ENCODE peak calls at places on chromosomes 16 and 17, in eight cellular contexts. B, Q, U, E, T, N, Y and J are unnamed samples.

GRCh38 chr17:79844869-79845600 is 5.8 kb upstream of the CBX4 start:
- DNase-seq in B (no peak), Q (no peak), U (peak), E (no peak), T (peak), N (peak), Y (no peak), J (peak)

GRCh38 chr17:74119960-74120359 is 83.5 kb upstream of the RPL38 start:
- DNase-seq in B (no peak), Q (no peak), U (no peak), E (no peak), T (no peak), N (no peak), Y (no peak), J (no peak)

GRCh38 chr16:86664518-86665318 is 86.4 kb downstream of the FOXL1 start:
- DNase-seq in B (peak), Q (peak), U (no peak), E (no peak), T (no peak), N (no peak), Y (peak), J (no peak)

GRCh38 chr17:16287563-16288027 is 65.7 kb downstream of the CENPV start:
- DNase-seq in B (no peak), Q (no peak), U (no peak), E (no peak), T (no peak), N (peak), Y (peak), J (no peak)

GRCh38 chr16:85564277-85565051 is 48.7 kb upstream of the GSE1 start:
- DNase-seq in B (no peak), Q (no peak), U (no peak), E (no peak), T (no peak), N (no peak), Y (no peak), J (no peak)

GRCh38 chr17:79082311-79083190 is 7.9 kb downstream of the ENGASE start:
- DNase-seq in B (peak), Q (no peak), U (peak), E (peak), T (no peak), N (peak), Y (no peak), J (peak)

GRCh38 chr17:71921726-71922320 is 199.0 kb upstream of the SOX9 start:
- DNase-seq in B (no peak), Q (no peak), U (no peak), E (no peak), T (no peak), N (no peak), Y (no peak), J (no peak)

GRCh38 chr17:80995131-80995530 is 3.5 kb downstream of the CHMP6 start:
- DNase-seq in B (no peak), Q (no peak), U (no peak), E (no peak), T (no peak), N (no peak), Y (no peak), J (no peak)

DNA sequence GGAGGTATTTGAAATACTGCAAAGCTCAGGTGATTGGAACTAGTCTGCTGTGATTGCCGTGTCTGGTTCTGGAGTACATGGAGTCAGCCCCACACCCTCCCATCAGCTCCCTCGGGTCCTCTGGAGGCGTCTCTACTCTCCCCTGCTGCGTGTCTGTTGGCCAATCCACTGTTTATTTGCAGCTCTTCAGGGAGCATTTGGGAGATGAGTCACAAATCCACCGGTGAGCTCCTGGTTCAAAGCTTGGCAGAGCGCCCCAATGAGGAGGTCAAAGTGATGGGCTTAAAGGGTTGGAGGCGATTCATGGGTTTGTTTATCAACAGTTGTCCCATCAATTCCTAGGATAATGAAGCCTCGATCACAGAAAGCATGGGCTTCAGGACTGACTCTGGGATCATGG is 14.6 kb downstream of the CALB2 start:
- DNase-seq in B (no peak), Q (no peak), U (no peak), E (no peak), T (no peak), N (no peak), Y (no peak), J (no peak)
- TF ChIP-seq CTCF in B (no peak), Q (no peak), U (no peak), E (no peak), T (no peak), N (no peak), Y (no peak), J (no peak)

GRCh38 chr17:75830168-75831031 is 13.8 kb downstream of the UNC13D start:
- DNase-seq in B (no peak), Q (peak), U (no peak), E (no peak), T (no peak), N (no peak), Y (no peak), J (peak)
- TF ChIP-seq CTCF in B (peak), Q (peak), U (peak), E (peak), T (no peak), N (peak), Y (peak), J (no peak)

DNA sequence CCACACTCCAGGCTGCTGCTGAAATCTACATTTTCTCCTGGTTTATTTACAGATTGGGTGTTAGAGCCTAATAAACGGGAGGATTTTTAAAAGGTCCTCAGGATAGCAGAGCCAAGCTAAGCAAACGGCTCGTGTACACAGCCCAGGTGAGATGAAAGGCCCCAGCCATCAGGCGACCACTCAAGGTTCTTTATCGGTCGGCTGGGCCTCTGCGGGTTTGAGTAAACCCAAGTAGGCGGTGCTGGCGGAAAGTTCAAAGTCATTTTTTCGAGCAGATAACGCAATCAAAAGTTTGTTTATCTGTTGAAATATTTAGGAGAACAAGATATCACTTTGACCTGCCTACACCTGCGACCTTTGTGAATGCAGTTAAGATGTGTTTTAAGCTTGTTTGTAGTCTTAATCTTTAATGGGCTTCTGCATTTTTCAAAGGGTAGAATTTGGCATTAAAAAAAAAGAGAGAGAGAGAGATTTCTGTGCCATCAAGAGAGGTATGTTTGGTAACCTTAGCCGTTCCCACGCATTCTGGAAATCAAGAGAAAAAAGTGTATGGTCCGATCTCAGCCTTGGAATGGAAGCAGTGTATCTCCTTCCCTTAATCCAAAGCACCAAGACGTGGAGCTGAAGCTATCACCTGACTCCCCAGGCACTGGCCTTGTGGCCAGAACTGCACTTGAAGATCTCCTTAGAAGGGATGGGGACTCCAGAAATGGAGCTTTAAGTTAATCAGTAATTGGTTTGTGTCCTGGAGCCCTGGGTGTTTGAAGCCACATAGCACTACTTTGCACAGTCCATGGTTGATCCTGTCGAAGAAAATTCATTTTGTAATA is 301.7 kb upstream of the IRX5 start:
- DNase-seq in B (no peak), Q (no peak), U (no peak), E (no peak), T (no peak), N (peak), Y (no peak), J (no peak)
- TF ChIP-seq CTCF in B (no peak), Q (no peak), U (no peak), E (no peak), T (no peak), N (no peak), Y (no peak), J (no peak)

DNA sequence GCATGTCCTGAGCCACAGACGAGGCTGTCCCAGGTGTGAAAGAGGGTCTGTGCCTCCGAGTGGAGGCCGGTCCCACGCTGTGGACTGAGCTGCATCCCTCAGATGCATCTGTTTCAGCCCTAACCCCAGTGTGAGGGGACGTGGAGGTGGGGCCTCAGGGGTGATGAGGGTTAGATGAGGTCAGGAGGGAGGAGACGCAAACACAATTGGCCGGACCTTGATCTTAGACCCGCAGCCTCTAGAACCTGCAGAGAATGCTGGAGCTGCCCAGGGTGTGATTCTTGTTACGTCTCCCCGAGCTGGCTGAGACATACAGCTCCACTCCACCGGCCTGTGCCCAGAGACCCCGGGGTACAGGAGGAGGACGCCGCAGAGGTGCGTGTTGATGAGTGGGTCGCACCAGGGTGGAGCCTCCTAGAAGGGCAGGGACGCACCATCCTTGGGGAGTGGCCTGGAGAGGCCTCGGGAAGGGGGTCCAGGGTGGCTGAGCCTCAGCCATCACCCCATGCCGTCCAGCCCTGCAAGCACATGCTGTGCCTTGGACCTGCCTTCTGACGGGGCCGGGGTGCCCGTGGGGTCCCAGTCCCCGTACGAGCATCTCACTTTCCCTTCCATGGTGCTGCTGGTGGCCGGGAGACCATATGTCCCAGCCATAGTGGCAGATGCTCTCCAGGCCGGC is 16.6 kb upstream of the C1QTNF8 start:
- DNase-seq in B (no peak), Q (no peak), U (no peak), E (no peak), T (no peak), N (no peak), Y (no peak), J (no peak)
- TF ChIP-seq CTCF in B (no peak), Q (no peak), U (no peak), E (no peak), T (no peak), N (no peak), Y (no peak), J (no peak)

GRCh38 chr16:20740901-20741491 is 622 bp downstream of the THUMPD1 start:
- DNase-seq in B (peak), Q (peak), U (peak), E (peak), T (peak), N (peak), Y (peak), J (peak)

GRCh38 chr16:20743591-20743990 is 2.0 kb upstream of the THUMPD1 start:
- DNase-seq in B (no peak), Q (no peak), U (no peak), E (no peak), T (no peak), N (no peak), Y (no peak), J (no peak)

GRCh38 chr16:20744922-20745440 is 3.4 kb upstream of the THUMPD1 start:
- DNase-seq in B (no peak), Q (no peak), U (no peak), E (no peak), T (no peak), N (peak), Y (no peak), J (no peak)

GRCh38 chr16:20740007-20740883 is 1.4 kb downstream of the THUMPD1 start:
- DNase-seq in B (peak), Q (no peak), U (no peak), E (no peak), T (no peak), N (no peak), Y (no peak), J (no peak)

GRCh38 chr16:20741555-20742285 is at the start of gene THUMPD1:
- DNase-seq in B (peak), Q (peak), U (peak), E (peak), T (peak), N (peak), Y (peak), J (peak)
- TF ChIP-seq CTCF in B (peak), Q (no peak), U (no peak), E (no peak), T (no peak), N (no peak), Y (peak), J (no peak)